ENCODE peak calls at places on chromosomes 7 and 10, in four cellular contexts. L is ovary, H is lower lobe of right lung, U is GM23248. J is an unnamed sample.
A peak's percentile ranks its signal among the peaks of the same experiment; 100 is the strongest.

GRCh38 chr10:97737770-97738265 is 890 bp downstream of the ZFYVE27 start:
- DNase-seq in U (no peak), L (no peak), H (no peak), J (no peak)

GRCh38 chr10:6074489-6075301 is 12.5 kb upstream of the IL2RA start:
- DNase-seq in H (no peak), L (no peak), U (peak; percentile 80), J (peak; percentile 42)

GRCh38 chr10:84140036-84140379 is 699 bp downstream of the GHITM start:
- DNase-seq in L (no peak), H (no peak), U (peak; percentile 66), J (peak; percentile 66)

GRCh38 chr10:69340695-69341094 is 62.4 kb downstream of the HK1 start:
- DNase-seq in H (no peak), L (no peak), U (no peak), J (no peak)

GRCh38 chr7:13673290-13673689 is 316.2 kb downstream of the ETV1 start:
- DNase-seq in H (no peak), U (no peak), L (no peak), J (no peak)

GRCh38 chr7:137965942-137966624 is 35.8 kb downstream of the CREB3L2 start:
- DNase-seq in U (peak; percentile 47), H (no peak), L (no peak), J (no peak)

GRCh38 chr10:18312385-18313145 is 172.3 kb downstream of the CACNB2 start:
- DNase-seq in H (no peak), L (no peak), U (peak; percentile 77), J (peak; percentile 69)

GRCh38 chr10:132458595-132459251 is 61.7 kb downstream of the PWWP2B start:
- DNase-seq in U (peak; percentile 55), L (peak; percentile 82), H (peak; percentile 76), J (peak; percentile 73)

GRCh38 chr10:18226336-18226735 is 86.1 kb downstream of the CACNB2 start:
- DNase-seq in L (no peak), U (no peak), H (no peak), J (no peak)

GRCh38 chr7:111074071-111074771 is 16.7 kb upstream of the LRRN3 start:
- DNase-seq in H (no peak), U (peak; percentile 37), L (no peak), J (peak; percentile 40)

GRCh38 chr7:157568071-157568784 is 231.4 kb downstream of the DNAJB6 start:
- DNase-seq in H (no peak), U (no peak), L (no peak), J (no peak)

GRCh38 chr10:103781329-103782061 is 73.9 kb downstream of the SH3PXD2A start:
- DNase-seq in L (no peak), H (no peak), U (peak; percentile 97), J (peak; percentile 58)

GRCh38 chr7:7176421-7177043 is 5.8 kb upstream of the C1GALT1 start:
- DNase-seq in L (no peak), U (peak; percentile 98), H (no peak), J (peak; percentile 91)

GRCh38 chr10:68095176-68095575 is 14.1 kb upstream of the MYPN start:
- DNase-seq in U (peak; percentile 81), H (no peak), L (no peak), J (peak; percentile 50)

GRCh38 chr10:44388641-44389040 is 3.7 kb upstream of the CXCL12 start:
- DNase-seq in H (no peak), L (no peak), U (no peak), J (no peak)

GRCh38 chr7:66296001-66296521 is 90.9 kb downstream of the TPST1 start:
- DNase-seq in U (peak; percentile 44), L (no peak), H (no peak), J (peak; percentile 71)

GRCh38 chr7:98651760-98652159 is 34.7 kb downstream of the NPTX2 start:
- DNase-seq in H (no peak), L (no peak), U (no peak), J (no peak)

GRCh38 chr10:27258838-27259532 is 18.4 kb upstream of the ACBD5 start:
- DNase-seq in H (no peak), U (peak; percentile 31), L (no peak), J (no peak)

GRCh38 chr10:15494850-15495249 is 123.8 kb upstream of the FAM171A1 start:
- DNase-seq in H (no peak), L (no peak), U (no peak), J (no peak)

GRCh38 chr10:110870823-110871235 is 899 bp upstream of the PDCD4 start:
- DNase-seq in U (peak; percentile 74), H (no peak), L (peak; percentile 64), J (peak; percentile 57)

GRCh38 chr7:128152721-128153120 is 88.4 kb upstream of the LEP start:
- DNase-seq in H (no peak), L (no peak), U (no peak), J (no peak)

GRCh38 chr7:5525271-5526189 is 101.9 kb upstream of the TNRC18 start:
- DNase-seq in L (no peak), H (no peak), U (peak; percentile 48), J (peak; percentile 14)

GRCh38 chr7:38796636-38797501 is 112.1 kb downstream of the VPS41 start:
- DNase-seq in L (peak; percentile 40), H (no peak), U (peak; percentile 66), J (peak; percentile 85)

GRCh38 chr10:122435212-122435827 is 19.1 kb upstream of the ARMS2 start:
- DNase-seq in L (no peak), U (peak; percentile 72), H (no peak), J (peak; percentile 90)

DNA sequence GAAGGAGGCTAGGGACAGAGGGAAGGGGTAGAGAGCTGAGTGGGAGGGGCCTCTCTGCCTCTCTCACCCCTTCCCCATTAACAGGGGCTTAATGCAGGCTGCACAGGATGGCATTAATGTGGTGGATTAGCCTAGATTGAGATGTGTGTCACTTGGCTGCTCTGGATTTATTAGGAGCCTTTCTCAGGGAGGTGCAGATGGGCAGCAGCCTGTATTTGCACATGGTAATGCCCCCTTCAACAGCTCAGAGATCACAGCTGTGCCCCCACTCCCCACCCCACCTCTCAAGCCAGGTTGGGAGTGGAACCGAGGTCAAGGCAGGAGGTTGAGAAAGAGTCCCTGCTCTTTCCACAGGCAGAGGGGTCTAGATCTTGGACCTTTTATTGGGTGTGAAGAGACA is 7.3 kb downstream of the PITX3 start:
- DNase-seq in H (no peak), U (no peak), L (no peak), J (no peak)
- H3K27me3 ChIP-seq in H (peaks cover 38% of the 10 kb centered on the region), U (no peaks in the 10 kb centered on the region), L (no peaks in the 10 kb centered on the region), J (peaks cover 4% of the 10 kb centered on the region)

GRCh38 chr7:106059556-106059955 is 52.6 kb downstream of the SYPL1 start:
- DNase-seq in L (no peak), U (peak; percentile 31), H (no peak), J (no peak)
- H3K4me1 ChIP-seq in L (peaks cover 5% of the 10 kb centered on the region), U (peaks cover 1% of the 10 kb centered on the region), H (peaks cover 12% of the 10 kb centered on the region), J (peaks cover 18% of the 10 kb centered on the region)

GRCh38 chr7:26365077-26365896 is 73.6 kb downstream of the SNX10 start:
- DNase-seq in U (peak; percentile 79), H (peak; percentile 51), L (no peak), J (peak; percentile 88)
- H3K27me3 ChIP-seq in U (peaks cover 3% of the 10 kb centered on the region), H (no peaks in the 10 kb centered on the region), L (no peaks in the 10 kb centered on the region), J (no peaks in the 10 kb centered on the region)

GRCh38 chr7:131107343-131108211 is 220.1 kb upstream of the MKLN1 start:
- DNase-seq in U (peak; percentile 92), H (peak; percentile 80), L (peak; percentile 80), J (peak; percentile 93)

GRCh38 chr7:131108212-131108980 is 219.3 kb upstream of the MKLN1 start:
- DNase-seq in U (peak; percentile 55), L (no peak), H (no peak), J (peak; percentile 47)

GRCh38 chr7:131110294-131111080 is 217.2 kb upstream of the MKLN1 start:
- DNase-seq in U (peak; percentile 77), H (no peak), L (no peak), J (peak; percentile 51)

GRCh38 chr7:131109757-131110293 is 217.9 kb upstream of the MKLN1 start:
- DNase-seq in U (peak; percentile 94), H (peak; percentile 88), L (peak; percentile 85), J (peak; percentile 92)

GRCh38 chr7:131109011-131109756 is 218.5 kb upstream of the MKLN1 start:
- DNase-seq in H (no peak), L (no peak), U (peak; percentile 84), J (peak; percentile 53)
- H3K4me1 ChIP-seq in H (peaks cover 43% of the 10 kb centered on the region), L (peaks cover 8% of the 10 kb centered on the region), U (peaks cover 23% of the 10 kb centered on the region), J (peaks cover 41% of the 10 kb centered on the region)

GRCh38 chr7:151851160-151851751 is 25.7 kb downstream of the PRKAG2 start:
- DNase-seq in U (peak; percentile 56), H (peak; percentile 75), L (peak; percentile 26), J (no peak)
- H3K27me3 ChIP-seq in U (peaks cover 14% of the 10 kb centered on the region), H (no peaks in the 10 kb centered on the region), L (no peaks in the 10 kb centered on the region), J (peaks cover 8% of the 10 kb centered on the region)

GRCh38 chr10:35352508-35352907 is 16.2 kb downstream of the CCNY start:
- DNase-seq in U (no peak), H (no peak), L (no peak), J (no peak)
- H3K4me1 ChIP-seq in U (peaks cover 33% of the 10 kb centered on the region), H (peaks cover 76% of the 10 kb centered on the region), L (peaks cover 25% of the 10 kb centered on the region), J (peaks cover 41% of the 10 kb centered on the region)

GRCh38 chr10:114326794-114327193 is 77.5 kb downstream of the AFAP1L2 start:
- DNase-seq in U (no peak), H (no peak), L (no peak), J (no peak)

GRCh38 chr10:114332301-114332797 is 72.0 kb downstream of the AFAP1L2 start:
- DNase-seq in L (no peak), U (no peak), H (no peak), J (no peak)

GRCh38 chr10:114328278-114328812 is 76.0 kb downstream of the AFAP1L2 start:
- DNase-seq in H (no peak), L (no peak), U (no peak), J (no peak)

GRCh38 chr10:114327537-114328277 is 76.6 kb downstream of the AFAP1L2 start:
- DNase-seq in H (no peak), L (no peak), U (no peak), J (no peak)

GRCh38 chr10:114328876-114329275 is 75.4 kb downstream of the AFAP1L2 start:
- DNase-seq in L (no peak), U (no peak), H (no peak), J (no peak)
- H3K27me3 ChIP-seq in L (no peaks in the 10 kb centered on the region), U (peaks cover 2% of the 10 kb centered on the region), H (no peaks in the 10 kb centered on the region), J (peaks cover 17% of the 10 kb centered on the region)

GRCh38 chr10:79073784-79074432 is 5.1 kb downstream of the ZMIZ1 start:
- DNase-seq in U (no peak), H (peak; percentile 66), L (peak; percentile 78), J (no peak)
- H3K4me1 ChIP-seq in U (peaks cover 38% of the 10 kb centered on the region), H (peaks cover 77% of the 10 kb centered on the region), L (peaks cover 41% of the 10 kb centered on the region), J (peaks cover 73% of the 10 kb centered on the region)

DNA sequence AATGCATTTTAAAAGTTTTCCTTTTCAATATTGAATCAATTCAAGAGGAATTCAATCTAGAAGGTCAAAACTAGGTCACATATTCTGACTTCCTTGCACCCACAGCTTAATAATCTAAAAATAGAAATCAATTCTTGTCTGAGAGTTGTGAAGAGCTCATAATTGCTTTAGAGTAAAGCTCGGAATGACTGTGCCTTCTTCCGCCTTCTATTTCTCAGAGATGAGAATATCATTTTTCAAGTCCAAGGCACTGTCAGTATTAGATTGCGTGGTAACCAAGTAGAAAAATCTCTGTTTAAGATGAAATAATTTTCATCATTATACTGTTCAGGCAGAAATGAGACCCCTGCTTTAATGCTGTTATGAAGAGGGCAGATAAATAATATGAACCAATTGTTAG is 272.2 kb upstream of the NFE2L3 start:
- DNase-seq in L (no peak), H (no peak), U (no peak), J (no peak)
- H3K27me3 ChIP-seq in L (no peaks in the 10 kb centered on the region), H (peaks cover 42% of the 10 kb centered on the region), U (peaks cover 55% of the 10 kb centered on the region), J (peaks cover 62% of the 10 kb centered on the region)

J was measured in adipocyte.